ENCODE peak calls at places on chromosomes 5 and 9, in six cellular contexts. Q is choroid plexus epithelial cell, X is left lobe of liver, P is neural progenitor cell, E is bronchial epithelial cell, I is BJ. F is an unnamed sample.

GRCh38 chr9:79213417-79214125 is 358.2 kb upstream of the TLE4 start:
- DNase-seq in X (no peak), I (no peak), P (no peak), E (no peak), Q (no peak), F (no peak)

GRCh38 chr5:43068037-43068436 is 27.9 kb upstream of the ANXA2R start:
- DNase-seq in P (no peak), E (no peak), X (no peak), Q (no peak), I (no peak), F (no peak)

GRCh38 chr5:75524071-75524470 is 12.4 kb downstream of the POLK start:
- DNase-seq in I (peak; percentile 19), Q (no peak), P (no peak), E (peak; percentile 9), X (no peak), F (no peak)

GRCh38 chr5:33205727-33206410 is 234.9 kb upstream of the TARS1 start:
- DNase-seq in P (no peak), X (peak; percentile 48), I (no peak), Q (peak; percentile 25), E (no peak), F (no peak)

GRCh38 chr9:20292002-20292401 is 330.3 kb downstream of the MLLT3 start:
- DNase-seq in Q (peak; percentile 46), I (no peak), X (no peak), P (no peak), E (peak; percentile 55), F (no peak)

GRCh38 chr9:34602906-34603305 is 9.0 kb downstream of the RPP25L start:
- DNase-seq in X (no peak), E (no peak), P (no peak), I (no peak), Q (no peak), F (no peak)

GRCh38 chr5:18744990-18745590 is 1110.8 kb downstream of the TAF11L14 start:
- DNase-seq in P (no peak), Q (no peak), X (no peak), I (no peak), E (no peak), F (no peak)

GRCh38 chr5:168353216-168353957 is 61.9 kb downstream of the WWC1 start:
- DNase-seq in I (no peak), Q (peak; percentile 25), X (no peak), P (no peak), E (peak; percentile 23), F (no peak)

GRCh38 chr5:756171-756570 is 28.4 kb downstream of the ZDHHC11B start:
- DNase-seq in I (no peak), P (no peak), E (no peak), X (peak; percentile 44), Q (no peak), F (no peak)

GRCh38 chr9:97374811-97375210 is 37.1 kb upstream of the TDRD7 start:
- DNase-seq in X (no peak), E (no peak), Q (no peak), I (no peak), P (no peak), F (no peak)

GRCh38 chr9:109315889-109316640 is 4.8 kb downstream of the EPB41L4B start:
- DNase-seq in I (no peak), X (peak; percentile 93), E (peak; percentile 98), Q (no peak), P (peak; percentile 14), F (peak; percentile 66)

GRCh38 chr9:132744881-132745761 is 74.9 kb downstream of the GTF3C4 start:
- DNase-seq in I (no peak), Q (no peak), X (no peak), P (peak; percentile 85), E (no peak), F (no peak)

GRCh38 chr5:137753227-137753985 is 757 bp downstream of the HNRNPA0 start:
- DNase-seq in I (no peak), P (peak; percentile 63), E (no peak), X (peak; percentile 61), Q (peak; percentile 55), F (peak; percentile 49)

GRCh38 chr5:135033866-135034185 is 202 bp downstream of the PITX1 start:
- DNase-seq in I (no peak), E (no peak), P (peak; percentile 66), X (no peak), Q (peak; percentile 20), F (no peak)

GRCh38 chr5:172443441-172444109 is 10.8 kb downstream of the SH3PXD2B start:
- DNase-seq in E (peak; percentile 90), Q (peak; percentile 95), P (no peak), I (peak; percentile 82), X (no peak), F (peak; percentile 77)

GRCh38 chr5:74665246-74665645 is 19.8 kb upstream of the HEXB start:
- DNase-seq in E (no peak), P (no peak), X (no peak), Q (peak; percentile 63), I (no peak), F (peak; percentile 60)

F was measured in dorsolateral prefrontal cortex.